ENCODE peak calls at places on chromosomes 13 and 19, in five cellular contexts. F is upper lobe of right lung, C is heart left ventricle, Z is PC-9, S is thoracic aorta. J is an unnamed sample.

GRCh38 chr13:96020155-96020575 is 33.0 kb downstream of the UGGT2 start:
- DNase-seq in F (no peak), S (no peak), Z (peak), C (no peak), J (no peak)

GRCh38 chr19:13825489-13826475 is 30.5 kb downstream of the ZSWIM4 start:
- DNase-seq in F (no peak), C (no peak), S (no peak), Z (no peak), J (peak)

GRCh38 chr13:112968910-112969691 is at the start of gene MCF2L:
- DNase-seq in C (no peak), F (peak), Z (peak), S (no peak), J (peak)

GRCh38 chr19:40716031-40716654 is 543 bp downstream of the COQ8B start:
- DNase-seq in C (no peak), Z (no peak), S (peak), F (no peak), J (peak)

GRCh38 chr19:16203256-16204004 is 5.7 kb downstream of the AP1M1 start:
- DNase-seq in C (no peak), S (no peak), Z (no peak), F (no peak), J (no peak)

GRCh38 chr13:79434578-79434977 is 28.5 kb upstream of the RBM26 start:
- DNase-seq in S (no peak), F (no peak), Z (no peak), C (no peak), J (no peak)

GRCh38 chr19:37932985-37933953 is 26.3 kb downstream of the SIPA1L3 start:
- DNase-seq in C (no peak), S (no peak), F (no peak), Z (peak), J (peak)

GRCh38 chr13:20700288-20700687 is 3.2 kb upstream of the IL17D start:
- DNase-seq in Z (no peak), S (no peak), F (no peak), C (no peak), J (no peak)

GRCh38 chr19:42255766-42256750 is 1.1 kb upstream of the ERF start:
- DNase-seq in F (peak), C (peak), S (no peak), Z (peak), J (no peak)

GRCh38 chr19:54462713-54463530 is 656 bp downstream of the LENG9 start:
- DNase-seq in C (peak), Z (peak), F (peak), S (no peak), J (no peak)

GRCh38 chr13:71968025-71968424 is 101.0 kb upstream of the DACH1 start:
- DNase-seq in C (no peak), Z (no peak), F (no peak), S (no peak), J (no peak)

GRCh38 chr19:28519950-28520861 is 692.7 kb downstream of the UQCRFS1 start:
- DNase-seq in C (no peak), S (no peak), Z (no peak), F (no peak), J (no peak)

GRCh38 chr19:17716309-17716929 is 2.9 kb upstream of the MAP1S start:
- DNase-seq in C (no peak), F (no peak), S (no peak), Z (no peak), J (no peak)
- TF ChIP-seq CTCF in C (peak), F (no peak), S (peak), Z (peak), J (no peak)

GRCh38 chr13:43116242-43116641 is 92.9 kb downstream of the DNAJC15 start:
- DNase-seq in Z (no peak), S (no peak), F (no peak), C (no peak), J (no peak)
- TF ChIP-seq CTCF in Z (no peak), S (no peak), F (no peak), C (no peak), J (peak)

DNA sequence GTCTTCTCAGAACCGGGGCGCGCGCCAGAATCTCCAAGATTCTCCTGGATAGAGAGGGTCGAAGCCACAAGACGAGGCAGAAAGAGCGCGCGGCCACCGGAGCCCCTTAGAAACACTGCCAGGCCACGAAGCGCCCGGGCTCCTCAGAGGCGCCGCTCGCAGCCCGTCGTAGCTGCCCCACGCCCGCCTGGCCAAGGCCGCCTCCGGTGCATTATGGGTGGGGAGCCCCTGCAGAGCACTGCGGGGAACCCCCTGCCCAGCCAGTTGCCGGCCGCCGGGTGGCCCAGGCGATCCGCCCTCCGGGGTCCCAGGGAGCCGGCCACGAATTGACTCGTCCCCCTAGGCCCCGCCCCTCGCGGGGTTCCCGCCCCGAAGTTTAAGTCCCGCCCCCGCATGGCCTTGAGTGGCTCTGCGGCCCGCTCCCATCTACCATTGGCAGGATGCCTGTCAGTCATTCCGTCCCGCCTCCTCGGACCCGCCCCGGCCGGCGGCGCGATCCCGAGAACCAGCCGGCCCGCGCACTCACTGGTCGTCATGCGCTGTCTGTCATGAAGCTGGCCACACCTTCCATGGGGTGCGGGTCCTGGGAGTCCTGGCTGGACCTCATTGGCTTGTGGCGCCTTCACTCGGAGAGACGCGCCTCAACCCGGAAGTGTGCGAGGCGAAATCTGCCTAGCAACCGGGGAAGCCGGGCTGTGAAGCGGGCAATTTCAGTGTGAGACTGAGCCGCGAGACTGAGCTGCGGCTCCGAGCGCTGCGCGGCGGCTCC is 20.2 kb upstream of the GATAD2A start:
- DNase-seq in C (peak), S (peak), F (peak), Z (peak), J (peak)
- TF ChIP-seq CTCF in C (peak), S (peak), F (peak), Z (no peak), J (no peak)

GRCh38 chr19:39415111-39416046 is 2.9 kb downstream of the PLEKHG2 start:
- DNase-seq in Z (no peak), C (peak), F (no peak), S (no peak), J (no peak)
- TF ChIP-seq CTCF in Z (no peak), C (no peak), F (no peak), S (no peak), J (no peak)

DNA sequence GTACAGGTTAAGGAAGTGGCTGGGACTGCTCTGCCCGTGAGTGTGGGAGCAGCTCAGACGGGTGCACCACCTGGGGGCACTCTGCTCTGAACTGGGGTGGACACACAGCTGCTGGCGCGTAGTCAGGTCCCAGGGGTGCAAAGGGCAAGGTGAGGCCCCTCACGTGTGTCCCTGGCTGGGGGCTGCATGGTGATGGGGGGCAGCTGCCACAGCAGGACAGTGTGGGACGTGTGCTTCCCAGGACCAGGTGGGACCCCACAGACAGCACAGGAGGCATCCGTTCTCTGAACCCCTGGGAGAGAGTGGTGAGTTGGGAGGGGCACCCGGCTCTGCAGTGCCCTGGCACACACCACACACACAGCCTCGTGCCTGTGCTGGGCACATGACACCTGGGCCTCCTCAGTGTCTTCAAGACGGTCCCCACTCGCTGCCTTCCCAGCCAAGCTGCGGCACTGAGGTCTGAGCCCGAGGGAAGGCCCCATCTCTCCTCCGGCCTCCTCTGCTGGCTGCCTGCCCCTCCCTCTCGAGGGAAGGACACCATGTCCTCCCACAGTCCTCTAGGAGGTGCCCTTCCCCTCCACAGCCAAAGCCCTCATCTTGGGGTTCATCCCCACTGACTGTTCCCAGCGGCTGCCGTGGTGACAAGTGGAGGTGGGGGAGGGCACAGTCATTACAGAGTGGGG is 24.7 kb downstream of the CILP2 start:
- DNase-seq in F (no peak), Z (no peak), C (no peak), S (no peak), J (peak)
- TF ChIP-seq CTCF in F (peak), Z (no peak), C (no peak), S (no peak), J (no peak)

GRCh38 chr13:57633950-57634828 is 2.6 kb downstream of the PCDH17 start:
- DNase-seq in C (peak), Z (no peak), F (peak), S (no peak), J (peak)
- TF ChIP-seq CTCF in C (peak), Z (no peak), F (no peak), S (no peak), J (no peak)

GRCh38 chr19:6731822-6732221 is 5.6 kb downstream of the GPR108 start:
- DNase-seq in C (no peak), F (no peak), Z (no peak), S (no peak), J (no peak)

GRCh38 chr19:6735181-6735891 is 2.0 kb downstream of the GPR108 start:
- DNase-seq in Z (no peak), C (no peak), S (no peak), F (no peak), J (no peak)

GRCh38 chr19:6734096-6734696 is 3.2 kb downstream of the GPR108 start:
- DNase-seq in C (no peak), F (no peak), S (no peak), Z (no peak), J (no peak)

GRCh38 chr19:6732803-6733337 is 4.5 kb downstream of the GPR108 start:
- DNase-seq in C (no peak), S (no peak), Z (no peak), F (no peak), J (no peak)

GRCh38 chr19:6733338-6734095 is 3.9 kb downstream of the GPR108 start:
- DNase-seq in C (no peak), S (no peak), F (no peak), Z (no peak), J (no peak)
- TF ChIP-seq CTCF in C (peak), S (no peak), F (peak), Z (peak), J (no peak)